ENCODE peak calls at places on chromosomes 4 and X, in four cellular contexts. Q is H4, B is right lobe of liver, P is IMR-90. T is an unnamed sample.

GRCh38 chr4:115711575-115711974 is 598.2 kb upstream of the NDST4 start:
- DNase-seq in B (no peak), Q (peak; percentile 11), P (no peak), T (no peak)

GRCh38 chrX:68571292-68572256 is 72.7 kb downstream of the YIPF6 start:
- DNase-seq in P (peak; percentile 80), B (no peak), Q (peak; percentile 68), T (peak; percentile 84)

GRCh38 chrX:7216981-7217587 is 69.1 kb upstream of the PUDP start:
- DNase-seq in Q (no peak), P (no peak), B (no peak), T (no peak)

GRCh38 chr4:139704915-139705485 is 39.4 kb downstream of the MGST2 start:
- DNase-seq in B (no peak), Q (no peak), P (peak; percentile 42), T (peak; percentile 8)

GRCh38 chrX:44975666-44976263 is 102.8 kb downstream of the KDM6A start:
- DNase-seq in B (no peak), P (peak; percentile 5), Q (no peak), T (peak; percentile 19)

GRCh38 chr4:55920571-55920970 is 28.2 kb upstream of the CEP135 start:
- DNase-seq in Q (no peak), P (no peak), B (no peak), T (peak; percentile 5)

GRCh38 chr4:11700751-11701226 is 272.1 kb upstream of the HS3ST1 start:
- DNase-seq in B (no peak), P (peak; percentile 74), Q (peak; percentile 80), T (no peak)

GRCh38 chr4:44447563-44448504 is 775 bp downstream of the KCTD8 start:
- DNase-seq in P (no peak), B (peak; percentile 41), Q (peak; percentile 14), T (peak; percentile 14)

GRCh38 chr4:6500481-6501135 is 28.2 kb upstream of the PPP2R2C start:
- DNase-seq in P (no peak), B (no peak), Q (no peak), T (no peak)

GRCh38 chrX:38870386-38870895 is 69.2 kb downstream of the MID1IP1 start:
- DNase-seq in Q (no peak), P (peak; percentile 3), B (no peak), T (no peak)

GRCh38 chr4:69497081-69497480 is 1.4 kb upstream of the UGT2B4 start:
- DNase-seq in Q (peak; percentile 56), P (no peak), B (no peak), T (peak; percentile 18)

GRCh38 chr4:54063224-54063623 is 1.2 kb downstream of the CHIC2 start:
- DNase-seq in Q (no peak), B (no peak), P (peak; percentile 60), T (peak; percentile 81)

GRCh38 chr4:44760142-44760898 is 34.0 kb upstream of the GNPDA2 start:
- DNase-seq in P (peak; percentile 20), Q (peak; percentile 59), B (no peak), T (peak; percentile 62)

GRCh38 chrX:130118396-130118795 is 8.1 kb upstream of the ELF4 start:
- DNase-seq in P (peak; percentile 81), Q (peak; percentile 76), B (no peak), T (peak; percentile 70)

GRCh38 chr4:142645478-142646108 is 200.5 kb downstream of the INPP4B start:
- DNase-seq in P (no peak), B (no peak), Q (no peak), T (no peak)

GRCh38 chr4:56768301-56768700 is 53.2 kb downstream of the SPINK2 start:
- DNase-seq in B (no peak), Q (no peak), P (no peak), T (no peak)

GRCh38 chr4:7630559-7631287 is 196.0 kb upstream of the PSAPL1 start:
- DNase-seq in B (peak; percentile 85), P (peak; percentile 89), Q (peak; percentile 80), T (peak; percentile 95)

GRCh38 chrX:139204903-139205667 is 325.5 kb upstream of the F9 start:
- DNase-seq in Q (peak; percentile 65), B (peak; percentile 56), P (no peak), T (peak; percentile 63)

T was measured in GM23248.